ENCODE peak calls at places on chromosome 5, in eight cellular contexts. Q is endothelial cell of umbilical vein; Z is mammary epithelial cell; U is lung; V is CD8-positive, alpha-beta T cell; F is prostate gland; E is PC-9; C is right atrium auricular region. S is an unnamed sample.

GRCh38 chr5:68884144-68884754 is 209.6 kb upstream of the SLC30A5 start:
- DNase-seq in Q (no peak), Z (no peak), U (no peak), V (no peak), F (no peak), E (no peak), C (no peak), S (no peak)

GRCh38 chr5:59130441-59130840 is 547.6 kb downstream of the RAB3C start:
- DNase-seq in Q (no peak), Z (peak; percentile 56), U (no peak), V (no peak), F (no peak), E (no peak), C (no peak), S (no peak)

GRCh38 chr5:174581483-174581882 is 142.9 kb upstream of the MSX2 start:
- DNase-seq in Q (no peak), Z (no peak), U (no peak), V (no peak), F (no peak), E (no peak), C (no peak), S (no peak)

GRCh38 chr5:24094081-24094480 is 550.7 kb downstream of the CDH10 start:
- DNase-seq in Q (no peak), Z (no peak), U (no peak), V (no peak), F (no peak), E (no peak), C (no peak), S (no peak)

GRCh38 chr5:169268019-169268418 is 32.9 kb downstream of the SLIT3 start:
- DNase-seq in Q (no peak), Z (peak; percentile 55), U (no peak), V (no peak), F (no peak), E (no peak), C (no peak), S (no peak)

GRCh38 chr5:173809014-173809413 is 79.1 kb upstream of the CPEB4 start:
- DNase-seq in Q (no peak), Z (no peak), U (no peak), V (no peak), F (no peak), E (no peak), C (no peak), S (no peak)

GRCh38 chr5:53480474-53481353 is at the start of gene FST:
- DNase-seq in Q (peak; percentile 41), Z (peak; percentile 35), U (no peak), V (no peak), F (no peak), E (no peak), C (no peak), S (peak; percentile 76)

GRCh38 chr5:6632324-6632930 is 417 bp downstream of the NSUN2 start:
- DNase-seq in Q (no peak), Z (no peak), U (peak; percentile 33), V (no peak), F (no peak), E (no peak), C (no peak), S (peak; percentile 56)

GRCh38 chr5:16066810-16067209 is 112.8 kb downstream of the MARCHF11 start:
- DNase-seq in Q (no peak), Z (no peak), U (no peak), V (no peak), F (no peak), E (no peak), C (no peak), S (no peak)

GRCh38 chr5:100902406-100903035 is 561 bp downstream of the ST8SIA4 start:
- DNase-seq in Q (peak; percentile 65), Z (no peak), U (no peak), V (peak; percentile 11), F (no peak), E (no peak), C (no peak), S (peak; percentile 38)

GRCh38 chr5:1522601-1523479 is 920 bp downstream of the LPCAT1 start:
- DNase-seq in Q (no peak), Z (peak; percentile 17), U (peak; percentile 30), V (no peak), F (no peak), E (no peak), C (peak; percentile 57), S (peak; percentile 82)

GRCh38 chr5:142671276-142671675 is 14.6 kb downstream of the FGF1 start:
- DNase-seq in Q (no peak), Z (no peak), U (no peak), V (no peak), F (no peak), E (no peak), C (no peak), S (no peak)

GRCh38 chr5:9865574-9865973 is 235.4 kb upstream of the TAS2R1 start:
- DNase-seq in Q (no peak), Z (no peak), U (no peak), V (no peak), F (no peak), E (no peak), C (no peak), S (no peak)

GRCh38 chr5:61333351-61334223 is 1.5 kb downstream of the ZSWIM6 start:
- DNase-seq in Q (peak; percentile 46), Z (peak; percentile 47), U (peak; percentile 61), V (no peak), F (peak; percentile 32), E (no peak), C (no peak), S (peak; percentile 81)

GRCh38 chr5:122756263-122756911 is 18.5 kb upstream of the SNX2 start:
- DNase-seq in Q (peak; percentile 83), Z (peak; percentile 75), U (no peak), V (no peak), F (no peak), E (no peak), C (no peak), S (no peak)

DNA sequence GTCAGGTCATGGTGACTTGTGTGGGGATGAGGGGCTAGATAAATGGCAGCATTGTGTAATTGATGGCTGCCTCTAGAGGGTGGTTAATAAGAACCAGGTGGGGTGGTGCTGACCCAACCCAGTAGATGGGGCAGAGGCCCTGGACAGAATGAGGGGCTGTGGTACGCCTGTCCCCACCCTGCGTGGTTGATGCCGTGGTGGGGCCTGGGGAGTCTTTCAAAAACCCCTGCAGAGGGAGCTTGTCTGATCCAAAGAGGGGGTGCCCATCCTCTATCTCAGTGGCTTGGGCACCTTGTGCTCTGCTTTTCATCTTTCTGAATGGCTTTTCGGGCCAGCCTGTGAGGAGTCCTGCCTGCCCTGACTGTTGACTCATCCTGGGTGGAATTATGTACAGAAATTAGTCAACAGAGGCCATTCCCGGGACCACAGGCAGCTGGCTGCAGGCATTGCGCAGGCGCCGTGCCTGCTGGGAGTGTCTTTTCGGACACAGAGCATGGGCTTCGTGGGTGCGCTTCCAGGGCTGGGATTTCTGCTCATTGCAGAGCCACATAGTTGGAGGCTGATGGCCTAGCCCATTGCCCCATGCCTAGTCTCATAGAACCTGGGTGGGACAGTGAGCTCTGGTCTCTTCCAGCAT is 93.7 kb upstream of the PITX1 start:
- DNase-seq in Q (no peak), Z (peak; percentile 80), U (no peak), V (no peak), F (no peak), E (peak; percentile 92), C (no peak), S (no peak)
- H3K4me1 ChIP-seq in Q (no peaks in the 10 kb centered on the region), Z (peaks cover 12% of the 10 kb centered on the region), U (no peaks in the 10 kb centered on the region), V (no peaks in the 10 kb centered on the region), F (no peaks in the 10 kb centered on the region), E (peaks cover 52% of the 10 kb centered on the region), C (no peaks in the 10 kb centered on the region), S (no peaks in the 10 kb centered on the region)

DNA sequence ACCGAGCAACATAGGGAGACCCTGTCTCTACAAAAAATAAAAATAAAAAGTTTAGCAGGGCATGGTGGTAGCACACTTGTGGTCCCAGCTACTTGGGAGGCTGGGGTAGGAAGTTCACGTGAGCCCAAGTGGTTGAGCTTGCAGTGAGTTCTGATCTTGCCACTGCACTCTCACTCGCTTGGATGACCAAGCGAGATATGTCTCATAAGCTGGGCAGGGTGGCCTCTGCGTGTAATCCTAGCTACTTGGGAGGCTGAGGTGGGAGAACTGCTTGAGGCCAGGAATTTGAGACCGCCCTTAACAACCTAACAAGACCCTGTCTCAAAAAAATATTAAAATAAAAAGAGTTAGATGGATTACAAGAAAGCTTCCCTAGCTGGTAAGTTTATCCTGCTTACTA is 32.5 kb downstream of the RASA1 start:
- DNase-seq in Q (no peak), Z (no peak), U (no peak), V (no peak), F (no peak), E (no peak), C (no peak), S (no peak)
- H3K27ac ChIP-seq in Q (no peak overlapping the region), Z (peak overlapping the region; percentile 38), U (no peak overlapping the region), V (no peak overlapping the region), F (no peak overlapping the region), E (peak overlapping the region; percentile 6), C (no peak overlapping the region), S (no peak overlapping the region)

GRCh38 chr5:159782995-159783300 is 133.3 kb upstream of the ADRA1B start:
- DNase-seq in Q (no peak), Z (no peak), U (no peak), V (no peak), F (no peak), E (no peak), C (no peak), S (no peak)

GRCh38 chr5:159781626-159782157 is 134.6 kb upstream of the ADRA1B start:
- DNase-seq in Q (no peak), Z (peak; percentile 82), U (no peak), V (no peak), F (no peak), E (no peak), C (no peak), S (no peak)

GRCh38 chr5:159782197-159782994 is 133.9 kb upstream of the ADRA1B start:
- DNase-seq in Q (no peak), Z (no peak), U (no peak), V (no peak), F (no peak), E (no peak), C (no peak), S (no peak)

GRCh38 chr5:159779481-159779880 is 136.8 kb upstream of the ADRA1B start:
- DNase-seq in Q (no peak), Z (no peak), U (no peak), V (no peak), F (no peak), E (no peak), C (no peak), S (no peak)

GRCh38 chr5:159780246-159780645 is 136.0 kb upstream of the ADRA1B start:
- DNase-seq in Q (no peak), Z (no peak), U (no peak), V (no peak), F (no peak), E (no peak), C (no peak), S (no peak)
- H3K4me1 ChIP-seq in Q (no peaks in the 10 kb centered on the region), Z (peaks cover 14% of the 10 kb centered on the region), U (no peaks in the 10 kb centered on the region), V (no peaks in the 10 kb centered on the region), F (no peaks in the 10 kb centered on the region), E (peaks cover 36% of the 10 kb centered on the region), C (no peaks in the 10 kb centered on the region), S (peaks cover 20% of the 10 kb centered on the region)

GRCh38 chr5:76818844-76819831 is at the start of gene F2RL1:
- DNase-seq in Q (peak; percentile 61), Z (peak; percentile 98), U (peak; percentile 82), V (no peak), F (peak; percentile 85), E (peak; percentile 93), C (peak; percentile 62), S (peak; percentile 82)

GRCh38 chr5:76819851-76820280 is 1.0 kb downstream of the F2RL1 start:
- DNase-seq in Q (no peak), Z (no peak), U (no peak), V (no peak), F (peak; percentile 6), E (no peak), C (no peak), S (no peak)

GRCh38 chr5:76816110-76816831 is 2.6 kb upstream of the F2RL1 start:
- DNase-seq in Q (no peak), Z (peak; percentile 64), U (no peak), V (no peak), F (no peak), E (peak; percentile 75), C (no peak), S (no peak)

GRCh38 chr5:76820491-76820890 is 1.7 kb downstream of the F2RL1 start:
- DNase-seq in Q (no peak), Z (no peak), U (no peak), V (no peak), F (no peak), E (peak; percentile 75), C (no peak), S (no peak)
- H3K27ac ChIP-seq in Q (no peak overlapping the region), Z (peak overlapping the region; percentile 97), U (no peak overlapping the region), V (no peak overlapping the region), F (no peak overlapping the region), E (peak overlapping the region; percentile 91), C (peak overlapping the region; percentile 63), S (no peak overlapping the region)

S was measured in aorta.